ENCODE peak calls at places on chromosomes 1 and 21, in five cellular contexts. A is testis, T is tibial artery, B is mucosa of descending colon, W is heart left ventricle. D is an unnamed sample.

GRCh38 chr1:22880174-22880601 is 92.5 kb downstream of the LACTBL1 start:
- DNase-seq in A (no peak), T (no peak), B (no peak), W (no peak), D (no peak)

GRCh38 chr21:19256934-19257660 is 853.5 kb upstream of the TMPRSS15 start:
- DNase-seq in A (no peak), T (no peak), B (no peak), W (peak; percentile 66), D (no peak)

GRCh38 chr1:180168786-180169640 is 14.3 kb downstream of the QSOX1 start:
- DNase-seq in A (peak; percentile 57), T (no peak), B (peak; percentile 89), W (no peak), D (peak; percentile 89)

GRCh38 chr1:99858285-99858684 is 8.1 kb downstream of the AGL start:
- DNase-seq in A (no peak), T (no peak), B (no peak), W (no peak), D (no peak)

GRCh38 chr1:67850611-67851075 is 17.4 kb upstream of the GNG12 start:
- DNase-seq in A (peak; percentile 71), T (peak; percentile 89), B (peak; percentile 61), W (peak; percentile 79), D (peak; percentile 88)

GRCh38 chr1:36176151-36176949 is 20.4 kb downstream of the MAP7D1 start:
- DNase-seq in A (no peak), T (no peak), B (no peak), W (peak; percentile 57), D (no peak)

GRCh38 chr1:205913451-205914204 is 29.6 kb downstream of the SLC26A9 start:
- DNase-seq in A (peak; percentile 87), T (peak; percentile 49), B (no peak), W (peak; percentile 86), D (peak; percentile 85)

GRCh38 chr1:47624531-47624930 is 186.7 kb downstream of the FOXD2 start:
- DNase-seq in A (no peak), T (peak; percentile 8), B (no peak), W (no peak), D (peak; percentile 59)

GRCh38 chr21:44301961-44302406 is 2.1 kb downstream of the PFKL start:
- DNase-seq in A (no peak), T (no peak), B (no peak), W (no peak), D (peak; percentile 59)

GRCh38 chr21:46137908-46138307 is 17.5 kb downstream of the FTCD start:
- DNase-seq in A (no peak), T (no peak), B (no peak), W (no peak), D (no peak)

GRCh38 chr1:14608308-14608707 is 9.8 kb downstream of the KAZN start:
- DNase-seq in A (no peak), T (no peak), B (no peak), W (no peak), D (no peak)

GRCh38 chr1:236156512-236157208 is 14.3 kb downstream of the GPR137B start:
- DNase-seq in A (no peak), T (peak; percentile 47), B (no peak), W (peak; percentile 41), D (no peak)

GRCh38 chr1:236155841-236156503 is 13.6 kb downstream of the GPR137B start:
- DNase-seq in A (no peak), T (no peak), B (no peak), W (no peak), D (no peak)

GRCh38 chr1:236154126-236154525 is 11.8 kb downstream of the GPR137B start:
- DNase-seq in A (no peak), T (no peak), B (no peak), W (no peak), D (no peak)

GRCh38 chr1:236154671-236155398 is 12.5 kb downstream of the GPR137B start:
- DNase-seq in A (no peak), T (no peak), B (no peak), W (no peak), D (no peak)

DNA sequence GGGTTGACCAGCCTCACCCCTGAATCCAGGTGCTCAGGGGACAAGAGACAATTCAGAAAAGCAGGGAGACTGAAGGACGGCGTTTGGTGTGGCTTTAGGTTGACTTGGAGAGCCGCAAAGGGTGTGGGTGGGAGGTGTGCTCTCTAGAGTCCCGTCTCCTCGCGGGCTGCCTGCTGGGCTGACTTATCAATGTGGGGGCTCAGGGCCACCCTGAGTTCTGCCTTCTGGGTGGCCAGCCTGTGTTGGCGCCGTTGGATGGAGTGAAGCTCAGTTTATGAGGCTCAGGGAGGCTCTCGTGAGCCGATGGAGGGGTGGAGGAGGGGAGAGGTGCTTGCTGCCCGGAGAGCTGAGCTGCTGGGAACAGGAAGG is 13.0 kb downstream of the GPR137B start:
- DNase-seq in A (no peak), T (no peak), B (no peak), W (no peak), D (no peak)
- H3K4me1 ChIP-seq in A (no peaks in the 10 kb centered on the region), T (no peaks in the 10 kb centered on the region), B (no peaks in the 10 kb centered on the region), W (no peaks in the 10 kb centered on the region), D (no peaks in the 10 kb centered on the region)

GRCh38 chr1:31980835-31981782 is 32.6 kb upstream of the KHDRBS1 start:
- DNase-seq in A (no peak), T (no peak), B (no peak), W (no peak), D (no peak)
- H3K4me1 ChIP-seq in A (no peaks in the 10 kb centered on the region), T (peaks cover 16% of the 10 kb centered on the region), B (no peaks in the 10 kb centered on the region), W (no peaks in the 10 kb centered on the region), D (no peaks in the 10 kb centered on the region)

DNA sequence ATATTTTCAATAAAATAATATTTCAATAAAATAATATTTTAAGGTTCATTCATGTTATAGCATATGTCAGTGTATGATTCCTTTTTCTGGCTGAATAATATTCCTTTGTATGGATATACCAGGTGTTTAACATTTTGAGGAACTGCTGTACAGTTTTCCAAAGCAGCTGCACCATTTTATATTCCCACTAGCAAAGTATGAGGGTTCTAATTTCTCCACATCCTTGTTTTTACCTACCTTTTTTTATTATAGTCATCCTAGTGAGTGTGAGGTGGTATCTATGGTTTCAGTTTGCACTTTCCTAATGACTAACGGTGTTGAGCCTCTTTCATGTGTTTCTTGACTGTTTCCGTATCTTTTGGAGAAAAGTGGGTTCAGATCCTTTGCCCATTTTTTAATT is 5.2 kb downstream of the DEGS1 start:
- DNase-seq in A (no peak), T (no peak), B (no peak), W (no peak), D (no peak)
- H3K4me1 ChIP-seq in A (peaks cover 13% of the 10 kb centered on the region), T (peaks cover 27% of the 10 kb centered on the region), B (peaks cover 5% of the 10 kb centered on the region), W (no peaks in the 10 kb centered on the region), D (peaks cover 54% of the 10 kb centered on the region)

GRCh38 chr1:174696026-174696821 is 248.5 kb downstream of the GPR52 start:
- DNase-seq in A (no peak), T (no peak), B (no peak), W (no peak), D (no peak)
- H3K4me1 ChIP-seq in A (no peaks in the 10 kb centered on the region), T (no peaks in the 10 kb centered on the region), B (no peaks in the 10 kb centered on the region), W (no peaks in the 10 kb centered on the region), D (no peaks in the 10 kb centered on the region)

GRCh38 chr1:27522148-27522859 is 32.3 kb upstream of the WASF2 start:
- DNase-seq in A (no peak), T (peak; percentile 49), B (peak; percentile 71), W (no peak), D (peak; percentile 74)
- H3K4me1 ChIP-seq in A (peaks cover 81% of the 10 kb centered on the region), T (peaks cover 78% of the 10 kb centered on the region), B (peaks cover 57% of the 10 kb centered on the region), W (peaks cover 71% of the 10 kb centered on the region), D (peaks cover 94% of the 10 kb centered on the region)

GRCh38 chr1:223710179-223711133 is 1.9 kb upstream of the CAPN2 start:
- DNase-seq in A (no peak), T (no peak), B (no peak), W (no peak), D (no peak)
- H3K4me1 ChIP-seq in A (peaks cover 53% of the 10 kb centered on the region), T (peaks cover 59% of the 10 kb centered on the region), B (peaks cover 44% of the 10 kb centered on the region), W (peaks cover 67% of the 10 kb centered on the region), D (peaks cover 90% of the 10 kb centered on the region)

GRCh38 chr1:43934279-43934985 is 831 bp downstream of the ARTN start:
- DNase-seq in A (peak; percentile 71), T (no peak), B (peak; percentile 82), W (peak; percentile 60), D (peak; percentile 68)
- H3K4me1 ChIP-seq in A (peaks cover 15% of the 10 kb centered on the region), T (peaks cover 41% of the 10 kb centered on the region), B (peaks cover 20% of the 10 kb centered on the region), W (peaks cover 10% of the 10 kb centered on the region), D (peaks cover 46% of the 10 kb centered on the region)

D was measured in stomach.